ENCODE peak calls at places on chromosomes 13 and 19, in nine cellular contexts. One of them, this sample, is unnamed.

GRCh38 chr13:98942997-98943396 is 34.9 kb downstream of the DOCK9 start:
- DNase-seq in ascending aorta: no peak
- DNase-seq in stimulated activated naive CD8-positive, alpha-beta T cell treated with anti-CD3 and anti-CD28 coated beads, Interleukin-15, Interleukin-2, amounts not matched to agents 100 U/mL and 50 U/mL, for 24 hours: no peak
- DNase-seq in amniotic epithelial cell: no peak
- DNase-seq in heart left ventricle: no peak
- DNase-seq in stimulated activated CD4-positive, alpha-beta T cell treated with anti-CD3 and anti-CD28 coated beads, Interleukin-1b, Interleukin-23, amount 100 ng/mL, for 4 hours: no peak
- DNase-seq in RPMI7951: no peak
- DNase-seq in upper lobe of right lung: no peak
- DNase-seq in activated T-cell treated with anti-CD3 and anti-CD28 coated beads, Interleukin-2, amount 50 U/mL, for 72 hours: no peak
- DNase-seq in this sample: no peak

GRCh38 chr13:111939285-111940278 is 127.4 kb upstream of the SOX1 start:
- DNase-seq in activated T-cell treated with anti-CD3 and anti-CD28 coated beads, Interleukin-2, amount 50 U/mL, for 72 hours: no peak
- DNase-seq in stimulated activated naive CD8-positive, alpha-beta T cell treated with anti-CD3 and anti-CD28 coated beads, Interleukin-15, Interleukin-2, amounts not matched to agents 100 U/mL and 50 U/mL, for 24 hours: no peak
- DNase-seq in RPMI7951: no peak
- DNase-seq in ascending aorta: no peak
- DNase-seq in upper lobe of right lung: peak; percentile 29
- DNase-seq in amniotic epithelial cell: no peak
- DNase-seq in heart left ventricle: no peak
- DNase-seq in stimulated activated CD4-positive, alpha-beta T cell treated with anti-CD3 and anti-CD28 coated beads, Interleukin-1b, Interleukin-23, amount 100 ng/mL, for 4 hours: no peak
- DNase-seq in this sample: no peak

GRCh38 chr19:406121-406711 is 2.7 kb downstream of the C2CD4C start:
- DNase-seq in RPMI7951: no peak
- DNase-seq in activated T-cell treated with anti-CD3 and anti-CD28 coated beads, Interleukin-2, amount 50 U/mL, for 72 hours: no peak
- DNase-seq in stimulated activated naive CD8-positive, alpha-beta T cell treated with anti-CD3 and anti-CD28 coated beads, Interleukin-15, Interleukin-2, amounts not matched to agents 100 U/mL and 50 U/mL, for 24 hours: no peak
- DNase-seq in stimulated activated CD4-positive, alpha-beta T cell treated with anti-CD3 and anti-CD28 coated beads, Interleukin-1b, Interleukin-23, amount 100 ng/mL, for 4 hours: no peak
- DNase-seq in upper lobe of right lung: peak; percentile 63
- DNase-seq in heart left ventricle: no peak
- DNase-seq in amniotic epithelial cell: no peak
- DNase-seq in ascending aorta: no peak
- DNase-seq in this sample: peak; percentile 62

GRCh38 chr19:48319647-48320537 is 5.5 kb upstream of the EMP3 start:
- DNase-seq in stimulated activated CD4-positive, alpha-beta T cell treated with anti-CD3 and anti-CD28 coated beads, Interleukin-1b, Interleukin-23, amount 100 ng/mL, for 4 hours: peak; percentile 70
- DNase-seq in stimulated activated naive CD8-positive, alpha-beta T cell treated with anti-CD3 and anti-CD28 coated beads, Interleukin-15, Interleukin-2, amounts not matched to agents 100 U/mL and 50 U/mL, for 24 hours: peak; percentile 91
- DNase-seq in upper lobe of right lung: peak; percentile 92
- DNase-seq in activated T-cell treated with anti-CD3 and anti-CD28 coated beads, Interleukin-2, amount 50 U/mL, for 72 hours: peak; percentile 86
- DNase-seq in RPMI7951: peak; percentile 75
- DNase-seq in ascending aorta: peak; percentile 91
- DNase-seq in heart left ventricle: peak; percentile 91
- DNase-seq in amniotic epithelial cell: peak; percentile 73
- DNase-seq in this sample: peak; percentile 92

GRCh38 chr19:31378404-31378803 is 29.2 kb upstream of the TSHZ3 start:
- DNase-seq in activated T-cell treated with anti-CD3 and anti-CD28 coated beads, Interleukin-2, amount 50 U/mL, for 72 hours: no peak
- DNase-seq in stimulated activated CD4-positive, alpha-beta T cell treated with anti-CD3 and anti-CD28 coated beads, Interleukin-1b, Interleukin-23, amount 100 ng/mL, for 4 hours: no peak
- DNase-seq in heart left ventricle: no peak
- DNase-seq in stimulated activated naive CD8-positive, alpha-beta T cell treated with anti-CD3 and anti-CD28 coated beads, Interleukin-15, Interleukin-2, amounts not matched to agents 100 U/mL and 50 U/mL, for 24 hours: no peak
- DNase-seq in upper lobe of right lung: no peak
- DNase-seq in amniotic epithelial cell: peak; percentile 78
- DNase-seq in ascending aorta: no peak
- DNase-seq in RPMI7951: peak; percentile 99
- DNase-seq in this sample: peak; percentile 68

GRCh38 chr13:106475852-106476251 is 59.6 kb downstream of the EFNB2 start:
- DNase-seq in RPMI7951: no peak
- DNase-seq in stimulated activated CD4-positive, alpha-beta T cell treated with anti-CD3 and anti-CD28 coated beads, Interleukin-1b, Interleukin-23, amount 100 ng/mL, for 4 hours: no peak
- DNase-seq in activated T-cell treated with anti-CD3 and anti-CD28 coated beads, Interleukin-2, amount 50 U/mL, for 72 hours: no peak
- DNase-seq in heart left ventricle: no peak
- DNase-seq in upper lobe of right lung: no peak
- DNase-seq in stimulated activated naive CD8-positive, alpha-beta T cell treated with anti-CD3 and anti-CD28 coated beads, Interleukin-15, Interleukin-2, amounts not matched to agents 100 U/mL and 50 U/mL, for 24 hours: no peak
- DNase-seq in amniotic epithelial cell: no peak
- DNase-seq in ascending aorta: no peak
- DNase-seq in this sample: no peak

GRCh38 chr13:42380420-42381164 is 108.6 kb downstream of the AKAP11 start:
- DNase-seq in ascending aorta: no peak
- DNase-seq in amniotic epithelial cell: no peak
- DNase-seq in heart left ventricle: no peak
- DNase-seq in RPMI7951: no peak
- DNase-seq in stimulated activated CD4-positive, alpha-beta T cell treated with anti-CD3 and anti-CD28 coated beads, Interleukin-1b, Interleukin-23, amount 100 ng/mL, for 4 hours: no peak
- DNase-seq in upper lobe of right lung: no peak
- DNase-seq in stimulated activated naive CD8-positive, alpha-beta T cell treated with anti-CD3 and anti-CD28 coated beads, Interleukin-15, Interleukin-2, amounts not matched to agents 100 U/mL and 50 U/mL, for 24 hours: no peak
- DNase-seq in activated T-cell treated with anti-CD3 and anti-CD28 coated beads, Interleukin-2, amount 50 U/mL, for 72 hours: no peak
- DNase-seq in this sample: no peak

GRCh38 chr19:45364696-45365095 is 5.7 kb downstream of the ERCC2 start:
- DNase-seq in upper lobe of right lung: no peak
- DNase-seq in RPMI7951: no peak
- DNase-seq in ascending aorta: no peak
- DNase-seq in activated T-cell treated with anti-CD3 and anti-CD28 coated beads, Interleukin-2, amount 50 U/mL, for 72 hours: no peak
- DNase-seq in heart left ventricle: no peak
- DNase-seq in stimulated activated CD4-positive, alpha-beta T cell treated with anti-CD3 and anti-CD28 coated beads, Interleukin-1b, Interleukin-23, amount 100 ng/mL, for 4 hours: no peak
- DNase-seq in amniotic epithelial cell: no peak
- DNase-seq in stimulated activated naive CD8-positive, alpha-beta T cell treated with anti-CD3 and anti-CD28 coated beads, Interleukin-15, Interleukin-2, amounts not matched to agents 100 U/mL and 50 U/mL, for 24 hours: no peak
- DNase-seq in this sample: peak; percentile 62

GRCh38 chr19:29260477-29261317 is 47.7 kb upstream of the UQCRFS1 start:
- DNase-seq in ascending aorta: no peak
- DNase-seq in stimulated activated CD4-positive, alpha-beta T cell treated with anti-CD3 and anti-CD28 coated beads, Interleukin-1b, Interleukin-23, amount 100 ng/mL, for 4 hours: no peak
- DNase-seq in stimulated activated naive CD8-positive, alpha-beta T cell treated with anti-CD3 and anti-CD28 coated beads, Interleukin-15, Interleukin-2, amounts not matched to agents 100 U/mL and 50 U/mL, for 24 hours: peak; percentile 63
- DNase-seq in RPMI7951: peak; percentile 28
- DNase-seq in activated T-cell treated with anti-CD3 and anti-CD28 coated beads, Interleukin-2, amount 50 U/mL, for 72 hours: peak; percentile 59
- DNase-seq in heart left ventricle: no peak
- DNase-seq in amniotic epithelial cell: peak; percentile 1
- DNase-seq in upper lobe of right lung: no peak
- DNase-seq in this sample: no peak

GRCh38 chr13:26872444-26873173 is 112.0 kb upstream of the GPR12 start:
- DNase-seq in RPMI7951: peak; percentile 14
- DNase-seq in ascending aorta: no peak
- DNase-seq in heart left ventricle: peak; percentile 77
- DNase-seq in activated T-cell treated with anti-CD3 and anti-CD28 coated beads, Interleukin-2, amount 50 U/mL, for 72 hours: peak; percentile 64
- DNase-seq in stimulated activated CD4-positive, alpha-beta T cell treated with anti-CD3 and anti-CD28 coated beads, Interleukin-1b, Interleukin-23, amount 100 ng/mL, for 4 hours: peak; percentile 12
- DNase-seq in amniotic epithelial cell: peak; percentile 20
- DNase-seq in upper lobe of right lung: no peak
- DNase-seq in stimulated activated naive CD8-positive, alpha-beta T cell treated with anti-CD3 and anti-CD28 coated beads, Interleukin-15, Interleukin-2, amounts not matched to agents 100 U/mL and 50 U/mL, for 24 hours: peak; percentile 69
- DNase-seq in this sample: peak; percentile 64

GRCh38 chr19:41586064-41586463 is 10.1 kb downstream of the CEACAM21 start:
- DNase-seq in activated T-cell treated with anti-CD3 and anti-CD28 coated beads, Interleukin-2, amount 50 U/mL, for 72 hours: no peak
- DNase-seq in heart left ventricle: no peak
- DNase-seq in ascending aorta: no peak
- DNase-seq in upper lobe of right lung: no peak
- DNase-seq in stimulated activated CD4-positive, alpha-beta T cell treated with anti-CD3 and anti-CD28 coated beads, Interleukin-1b, Interleukin-23, amount 100 ng/mL, for 4 hours: no peak
- DNase-seq in amniotic epithelial cell: no peak
- DNase-seq in RPMI7951: no peak
- DNase-seq in stimulated activated naive CD8-positive, alpha-beta T cell treated with anti-CD3 and anti-CD28 coated beads, Interleukin-15, Interleukin-2, amounts not matched to agents 100 U/mL and 50 U/mL, for 24 hours: no peak
- DNase-seq in this sample: no peak

GRCh38 chr19:4130635-4131438 is 6.9 kb upstream of the MAP2K2 start:
- DNase-seq in upper lobe of right lung: no peak
- DNase-seq in RPMI7951: peak; percentile 74
- DNase-seq in heart left ventricle: no peak
- DNase-seq in ascending aorta: no peak
- DNase-seq in amniotic epithelial cell: peak; percentile 31
- DNase-seq in stimulated activated naive CD8-positive, alpha-beta T cell treated with anti-CD3 and anti-CD28 coated beads, Interleukin-15, Interleukin-2, amounts not matched to agents 100 U/mL and 50 U/mL, for 24 hours: no peak
- DNase-seq in activated T-cell treated with anti-CD3 and anti-CD28 coated beads, Interleukin-2, amount 50 U/mL, for 72 hours: no peak
- DNase-seq in stimulated activated CD4-positive, alpha-beta T cell treated with anti-CD3 and anti-CD28 coated beads, Interleukin-1b, Interleukin-23, amount 100 ng/mL, for 4 hours: no peak
- DNase-seq in this sample: no peak

GRCh38 chr13:45807520-45808099 is 43.9 kb downstream of the SIAH3 start:
- DNase-seq in RPMI7951: peak; percentile 62
- DNase-seq in upper lobe of right lung: no peak
- DNase-seq in stimulated activated CD4-positive, alpha-beta T cell treated with anti-CD3 and anti-CD28 coated beads, Interleukin-1b, Interleukin-23, amount 100 ng/mL, for 4 hours: no peak
- DNase-seq in stimulated activated naive CD8-positive, alpha-beta T cell treated with anti-CD3 and anti-CD28 coated beads, Interleukin-15, Interleukin-2, amounts not matched to agents 100 U/mL and 50 U/mL, for 24 hours: peak; percentile 9
- DNase-seq in heart left ventricle: no peak
- DNase-seq in ascending aorta: peak; percentile 30
- DNase-seq in amniotic epithelial cell: peak; percentile 19
- DNase-seq in activated T-cell treated with anti-CD3 and anti-CD28 coated beads, Interleukin-2, amount 50 U/mL, for 72 hours: peak; percentile 18
- DNase-seq in this sample: no peak

GRCh38 chr19:8459520-8460260 is 14.9 kb downstream of the HNRNPM start:
- DNase-seq in ascending aorta: no peak
- DNase-seq in stimulated activated naive CD8-positive, alpha-beta T cell treated with anti-CD3 and anti-CD28 coated beads, Interleukin-15, Interleukin-2, amounts not matched to agents 100 U/mL and 50 U/mL, for 24 hours: no peak
- DNase-seq in upper lobe of right lung: no peak
- DNase-seq in stimulated activated CD4-positive, alpha-beta T cell treated with anti-CD3 and anti-CD28 coated beads, Interleukin-1b, Interleukin-23, amount 100 ng/mL, for 4 hours: no peak
- DNase-seq in RPMI7951: no peak
- DNase-seq in heart left ventricle: no peak
- DNase-seq in amniotic epithelial cell: peak; percentile 69
- DNase-seq in activated T-cell treated with anti-CD3 and anti-CD28 coated beads, Interleukin-2, amount 50 U/mL, for 72 hours: no peak
- DNase-seq in this sample: no peak

GRCh38 chr13:26132756-26133155 is 80.9 kb upstream of the SHISA2 start:
- DNase-seq in RPMI7951: peak; percentile 7
- DNase-seq in stimulated activated naive CD8-positive, alpha-beta T cell treated with anti-CD3 and anti-CD28 coated beads, Interleukin-15, Interleukin-2, amounts not matched to agents 100 U/mL and 50 U/mL, for 24 hours: peak; percentile 3
- DNase-seq in ascending aorta: no peak
- DNase-seq in activated T-cell treated with anti-CD3 and anti-CD28 coated beads, Interleukin-2, amount 50 U/mL, for 72 hours: no peak
- DNase-seq in upper lobe of right lung: no peak
- DNase-seq in heart left ventricle: no peak
- DNase-seq in stimulated activated CD4-positive, alpha-beta T cell treated with anti-CD3 and anti-CD28 coated beads, Interleukin-1b, Interleukin-23, amount 100 ng/mL, for 4 hours: no peak
- DNase-seq in amniotic epithelial cell: peak; percentile 67
- DNase-seq in this sample: no peak

GRCh38 chr19:21593934-21594844 is 88.8 kb downstream of the ZNF429 start:
- DNase-seq in RPMI7951: no peak
- DNase-seq in stimulated activated naive CD8-positive, alpha-beta T cell treated with anti-CD3 and anti-CD28 coated beads, Interleukin-15, Interleukin-2, amounts not matched to agents 100 U/mL and 50 U/mL, for 24 hours: no peak
- DNase-seq in activated T-cell treated with anti-CD3 and anti-CD28 coated beads, Interleukin-2, amount 50 U/mL, for 72 hours: no peak
- DNase-seq in upper lobe of right lung: no peak
- DNase-seq in ascending aorta: no peak
- DNase-seq in heart left ventricle: no peak
- DNase-seq in amniotic epithelial cell: no peak
- DNase-seq in stimulated activated CD4-positive, alpha-beta T cell treated with anti-CD3 and anti-CD28 coated beads, Interleukin-1b, Interleukin-23, amount 100 ng/mL, for 4 hours: no peak
- DNase-seq in this sample: no peak

GRCh38 chr19:14073232-14073924 is 792 bp downstream of the MISP3 start:
- DNase-seq in amniotic epithelial cell: peak; percentile 76
- DNase-seq in stimulated activated CD4-positive, alpha-beta T cell treated with anti-CD3 and anti-CD28 coated beads, Interleukin-1b, Interleukin-23, amount 100 ng/mL, for 4 hours: peak; percentile 65
- DNase-seq in ascending aorta: peak; percentile 83
- DNase-seq in heart left ventricle: peak; percentile 89
- DNase-seq in activated T-cell treated with anti-CD3 and anti-CD28 coated beads, Interleukin-2, amount 50 U/mL, for 72 hours: peak; percentile 90
- DNase-seq in stimulated activated naive CD8-positive, alpha-beta T cell treated with anti-CD3 and anti-CD28 coated beads, Interleukin-15, Interleukin-2, amounts not matched to agents 100 U/mL and 50 U/mL, for 24 hours: peak; percentile 85
- DNase-seq in upper lobe of right lung: peak; percentile 90
- DNase-seq in RPMI7951: peak; percentile 78
- DNase-seq in this sample: peak; percentile 91

GRCh38 chr13:94343243-94343585 is 136.3 kb downstream of the DCT start:
- DNase-seq in heart left ventricle: no peak
- DNase-seq in stimulated activated naive CD8-positive, alpha-beta T cell treated with anti-CD3 and anti-CD28 coated beads, Interleukin-15, Interleukin-2, amounts not matched to agents 100 U/mL and 50 U/mL, for 24 hours: no peak
- DNase-seq in activated T-cell treated with anti-CD3 and anti-CD28 coated beads, Interleukin-2, amount 50 U/mL, for 72 hours: no peak
- DNase-seq in amniotic epithelial cell: peak; percentile 77
- DNase-seq in ascending aorta: peak; percentile 67
- DNase-seq in stimulated activated CD4-positive, alpha-beta T cell treated with anti-CD3 and anti-CD28 coated beads, Interleukin-1b, Interleukin-23, amount 100 ng/mL, for 4 hours: no peak
- DNase-seq in RPMI7951: no peak
- DNase-seq in upper lobe of right lung: no peak
- DNase-seq in this sample: no peak

GRCh38 chr13:57969961-57970360 is 338.4 kb downstream of the PCDH17 start:
- DNase-seq in activated T-cell treated with anti-CD3 and anti-CD28 coated beads, Interleukin-2, amount 50 U/mL, for 72 hours: no peak
- DNase-seq in stimulated activated CD4-positive, alpha-beta T cell treated with anti-CD3 and anti-CD28 coated beads, Interleukin-1b, Interleukin-23, amount 100 ng/mL, for 4 hours: no peak
- DNase-seq in stimulated activated naive CD8-positive, alpha-beta T cell treated with anti-CD3 and anti-CD28 coated beads, Interleukin-15, Interleukin-2, amounts not matched to agents 100 U/mL and 50 U/mL, for 24 hours: no peak
- DNase-seq in RPMI7951: no peak
- DNase-seq in heart left ventricle: no peak
- DNase-seq in amniotic epithelial cell: no peak
- DNase-seq in upper lobe of right lung: no peak
- DNase-seq in ascending aorta: no peak
- DNase-seq in this sample: no peak

GRCh38 chr13:113207890-113208423 is 512 bp downstream of the PCID2 start:
- DNase-seq in stimulated activated CD4-positive, alpha-beta T cell treated with anti-CD3 and anti-CD28 coated beads, Interleukin-1b, Interleukin-23, amount 100 ng/mL, for 4 hours: no peak
- DNase-seq in RPMI7951: peak; percentile 47
- DNase-seq in heart left ventricle: no peak
- DNase-seq in amniotic epithelial cell: peak; percentile 42
- DNase-seq in activated T-cell treated with anti-CD3 and anti-CD28 coated beads, Interleukin-2, amount 50 U/mL, for 72 hours: no peak
- DNase-seq in ascending aorta: peak; percentile 70
- DNase-seq in upper lobe of right lung: peak; percentile 81
- DNase-seq in stimulated activated naive CD8-positive, alpha-beta T cell treated with anti-CD3 and anti-CD28 coated beads, Interleukin-15, Interleukin-2, amounts not matched to agents 100 U/mL and 50 U/mL, for 24 hours: no peak
- DNase-seq in this sample: peak; percentile 80

GRCh38 chr19:45402469-45403070 is 2.3 kb downstream of the PPP1R13L start:
- DNase-seq in heart left ventricle: peak; percentile 76
- DNase-seq in amniotic epithelial cell: no peak
- DNase-seq in stimulated activated naive CD8-positive, alpha-beta T cell treated with anti-CD3 and anti-CD28 coated beads, Interleukin-15, Interleukin-2, amounts not matched to agents 100 U/mL and 50 U/mL, for 24 hours: peak; percentile 58
- DNase-seq in RPMI7951: no peak
- DNase-seq in stimulated activated CD4-positive, alpha-beta T cell treated with anti-CD3 and anti-CD28 coated beads, Interleukin-1b, Interleukin-23, amount 100 ng/mL, for 4 hours: no peak
- DNase-seq in upper lobe of right lung: peak; percentile 79
- DNase-seq in activated T-cell treated with anti-CD3 and anti-CD28 coated beads, Interleukin-2, amount 50 U/mL, for 72 hours: peak; percentile 44
- DNase-seq in ascending aorta: no peak
- DNase-seq in this sample: no peak

GRCh38 chr19:28427256-28428083 is 785.5 kb downstream of the UQCRFS1 start:
- DNase-seq in activated T-cell treated with anti-CD3 and anti-CD28 coated beads, Interleukin-2, amount 50 U/mL, for 72 hours: no peak
- DNase-seq in ascending aorta: no peak
- DNase-seq in stimulated activated CD4-positive, alpha-beta T cell treated with anti-CD3 and anti-CD28 coated beads, Interleukin-1b, Interleukin-23, amount 100 ng/mL, for 4 hours: no peak
- DNase-seq in heart left ventricle: no peak
- DNase-seq in upper lobe of right lung: no peak
- DNase-seq in stimulated activated naive CD8-positive, alpha-beta T cell treated with anti-CD3 and anti-CD28 coated beads, Interleukin-15, Interleukin-2, amounts not matched to agents 100 U/mL and 50 U/mL, for 24 hours: no peak
- DNase-seq in RPMI7951: no peak
- DNase-seq in amniotic epithelial cell: no peak
- DNase-seq in this sample: no peak

GRCh38 chr13:101398920-101399319 is 17.4 kb downstream of the NALCN start:
- DNase-seq in heart left ventricle: no peak
- DNase-seq in activated T-cell treated with anti-CD3 and anti-CD28 coated beads, Interleukin-2, amount 50 U/mL, for 72 hours: no peak
- DNase-seq in stimulated activated CD4-positive, alpha-beta T cell treated with anti-CD3 and anti-CD28 coated beads, Interleukin-1b, Interleukin-23, amount 100 ng/mL, for 4 hours: no peak
- DNase-seq in amniotic epithelial cell: peak; percentile 79
- DNase-seq in ascending aorta: no peak
- DNase-seq in upper lobe of right lung: no peak
- DNase-seq in RPMI7951: peak; percentile 83
- DNase-seq in stimulated activated naive CD8-positive, alpha-beta T cell treated with anti-CD3 and anti-CD28 coated beads, Interleukin-15, Interleukin-2, amounts not matched to agents 100 U/mL and 50 U/mL, for 24 hours: no peak
- DNase-seq in this sample: no peak

GRCh38 chr13:109275848-109276247 is 510.5 kb downstream of the IRS2 start:
- DNase-seq in amniotic epithelial cell: peak; percentile 57
- DNase-seq in heart left ventricle: no peak
- DNase-seq in stimulated activated CD4-positive, alpha-beta T cell treated with anti-CD3 and anti-CD28 coated beads, Interleukin-1b, Interleukin-23, amount 100 ng/mL, for 4 hours: no peak
- DNase-seq in ascending aorta: no peak
- DNase-seq in activated T-cell treated with anti-CD3 and anti-CD28 coated beads, Interleukin-2, amount 50 U/mL, for 72 hours: no peak
- DNase-seq in stimulated activated naive CD8-positive, alpha-beta T cell treated with anti-CD3 and anti-CD28 coated beads, Interleukin-15, Interleukin-2, amounts not matched to agents 100 U/mL and 50 U/mL, for 24 hours: no peak
- DNase-seq in upper lobe of right lung: no peak
- DNase-seq in RPMI7951: no peak
- DNase-seq in this sample: no peak

GRCh38 chr13:20709782-20710181 is 6.3 kb downstream of the IL17D start:
- DNase-seq in heart left ventricle: no peak
- DNase-seq in stimulated activated CD4-positive, alpha-beta T cell treated with anti-CD3 and anti-CD28 coated beads, Interleukin-1b, Interleukin-23, amount 100 ng/mL, for 4 hours: no peak
- DNase-seq in amniotic epithelial cell: no peak
- DNase-seq in activated T-cell treated with anti-CD3 and anti-CD28 coated beads, Interleukin-2, amount 50 U/mL, for 72 hours: no peak
- DNase-seq in stimulated activated naive CD8-positive, alpha-beta T cell treated with anti-CD3 and anti-CD28 coated beads, Interleukin-15, Interleukin-2, amounts not matched to agents 100 U/mL and 50 U/mL, for 24 hours: no peak
- DNase-seq in upper lobe of right lung: no peak
- DNase-seq in RPMI7951: no peak
- DNase-seq in ascending aorta: no peak
- DNase-seq in this sample: no peak

GRCh38 chr13:78700121-78700910 is 41.4 kb upstream of the OBI1 start:
- DNase-seq in amniotic epithelial cell: no peak
- DNase-seq in stimulated activated naive CD8-positive, alpha-beta T cell treated with anti-CD3 and anti-CD28 coated beads, Interleukin-15, Interleukin-2, amounts not matched to agents 100 U/mL and 50 U/mL, for 24 hours: no peak
- DNase-seq in activated T-cell treated with anti-CD3 and anti-CD28 coated beads, Interleukin-2, amount 50 U/mL, for 72 hours: no peak
- DNase-seq in ascending aorta: no peak
- DNase-seq in RPMI7951: no peak
- DNase-seq in upper lobe of right lung: no peak
- DNase-seq in stimulated activated CD4-positive, alpha-beta T cell treated with anti-CD3 and anti-CD28 coated beads, Interleukin-1b, Interleukin-23, amount 100 ng/mL, for 4 hours: no peak
- DNase-seq in heart left ventricle: no peak
- DNase-seq in this sample: no peak

GRCh38 chr13:38944219-38944618 is 46.4 kb downstream of the STOML3 start:
- DNase-seq in stimulated activated CD4-positive, alpha-beta T cell treated with anti-CD3 and anti-CD28 coated beads, Interleukin-1b, Interleukin-23, amount 100 ng/mL, for 4 hours: no peak
- DNase-seq in upper lobe of right lung: no peak
- DNase-seq in ascending aorta: no peak
- DNase-seq in RPMI7951: no peak
- DNase-seq in heart left ventricle: no peak
- DNase-seq in stimulated activated naive CD8-positive, alpha-beta T cell treated with anti-CD3 and anti-CD28 coated beads, Interleukin-15, Interleukin-2, amounts not matched to agents 100 U/mL and 50 U/mL, for 24 hours: no peak
- DNase-seq in amniotic epithelial cell: no peak
- DNase-seq in activated T-cell treated with anti-CD3 and anti-CD28 coated beads, Interleukin-2, amount 50 U/mL, for 72 hours: no peak
- DNase-seq in this sample: no peak

GRCh38 chr19:13834308-13834790 is 39.1 kb downstream of the ZSWIM4 start:
- DNase-seq in stimulated activated CD4-positive, alpha-beta T cell treated with anti-CD3 and anti-CD28 coated beads, Interleukin-1b, Interleukin-23, amount 100 ng/mL, for 4 hours: no peak
- DNase-seq in stimulated activated naive CD8-positive, alpha-beta T cell treated with anti-CD3 and anti-CD28 coated beads, Interleukin-15, Interleukin-2, amounts not matched to agents 100 U/mL and 50 U/mL, for 24 hours: no peak
- DNase-seq in amniotic epithelial cell: peak; percentile 74
- DNase-seq in heart left ventricle: no peak
- DNase-seq in activated T-cell treated with anti-CD3 and anti-CD28 coated beads, Interleukin-2, amount 50 U/mL, for 72 hours: no peak
- DNase-seq in ascending aorta: peak; percentile 68
- DNase-seq in upper lobe of right lung: no peak
- DNase-seq in RPMI7951: peak; percentile 70
- DNase-seq in this sample: peak; percentile 60

GRCh38 chr13:70189981-70190380 is 81.7 kb upstream of the KLHL1 start:
- DNase-seq in stimulated activated naive CD8-positive, alpha-beta T cell treated with anti-CD3 and anti-CD28 coated beads, Interleukin-15, Interleukin-2, amounts not matched to agents 100 U/mL and 50 U/mL, for 24 hours: no peak
- DNase-seq in amniotic epithelial cell: no peak
- DNase-seq in stimulated activated CD4-positive, alpha-beta T cell treated with anti-CD3 and anti-CD28 coated beads, Interleukin-1b, Interleukin-23, amount 100 ng/mL, for 4 hours: no peak
- DNase-seq in activated T-cell treated with anti-CD3 and anti-CD28 coated beads, Interleukin-2, amount 50 U/mL, for 72 hours: no peak
- DNase-seq in RPMI7951: no peak
- DNase-seq in ascending aorta: no peak
- DNase-seq in upper lobe of right lung: no peak
- DNase-seq in heart left ventricle: no peak
- DNase-seq in this sample: no peak

GRCh38 chr13:47610687-47611086 is 390.4 kb downstream of the SUCLA2 start:
- DNase-seq in amniotic epithelial cell: no peak
- DNase-seq in ascending aorta: no peak
- DNase-seq in activated T-cell treated with anti-CD3 and anti-CD28 coated beads, Interleukin-2, amount 50 U/mL, for 72 hours: no peak
- DNase-seq in upper lobe of right lung: no peak
- DNase-seq in stimulated activated naive CD8-positive, alpha-beta T cell treated with anti-CD3 and anti-CD28 coated beads, Interleukin-15, Interleukin-2, amounts not matched to agents 100 U/mL and 50 U/mL, for 24 hours: no peak
- DNase-seq in heart left ventricle: no peak
- DNase-seq in RPMI7951: no peak
- DNase-seq in stimulated activated CD4-positive, alpha-beta T cell treated with anti-CD3 and anti-CD28 coated beads, Interleukin-1b, Interleukin-23, amount 100 ng/mL, for 4 hours: no peak
- DNase-seq in this sample: no peak

GRCh38 chr19:52453324-52454094 is at the start of gene ZNF578:
- DNase-seq in activated T-cell treated with anti-CD3 and anti-CD28 coated beads, Interleukin-2, amount 50 U/mL, for 72 hours: peak; percentile 59
- DNase-seq in stimulated activated CD4-positive, alpha-beta T cell treated with anti-CD3 and anti-CD28 coated beads, Interleukin-1b, Interleukin-23, amount 100 ng/mL, for 4 hours: peak; percentile 52
- DNase-seq in upper lobe of right lung: peak; percentile 78
- DNase-seq in amniotic epithelial cell: peak; percentile 85
- DNase-seq in heart left ventricle: peak; percentile 90
- DNase-seq in RPMI7951: peak; percentile 93
- DNase-seq in ascending aorta: peak; percentile 80
- DNase-seq in stimulated activated naive CD8-positive, alpha-beta T cell treated with anti-CD3 and anti-CD28 coated beads, Interleukin-15, Interleukin-2, amounts not matched to agents 100 U/mL and 50 U/mL, for 24 hours: peak; percentile 71
- DNase-seq in this sample: peak; percentile 88

This sample was measured in Right ventricle myocardium inferior.